ENCODE peak calls at places on chromosome 14, in seven cellular contexts. One of them, this sample, is unnamed.

GRCh38 chr14:22903742-22904087 is 15.2 kb downstream of the RBM23 start:
- DNase-seq in endothelial cell of umbilical vein: no peak
- DNase-seq in brain microvascular endothelial cell: no peak
- DNase-seq in transverse colon: no peak
- DNase-seq in mesothelial cell of epicardium: no peak
- DNase-seq in heart right ventricle: no peak
- DNase-seq in lower lobe of right lung: no peak
- DNase-seq in this sample: no peak

GRCh38 chr14:96858643-96859042 is 61.5 kb downstream of the VRK1 start:
- DNase-seq in transverse colon: no peak
- DNase-seq in brain microvascular endothelial cell: no peak
- DNase-seq in heart right ventricle: no peak
- DNase-seq in endothelial cell of umbilical vein: no peak
- DNase-seq in mesothelial cell of epicardium: no peak
- DNase-seq in lower lobe of right lung: no peak
- DNase-seq in this sample: no peak

GRCh38 chr14:57212919-57213318 is 55.8 kb downstream of the EXOC5 start:
- DNase-seq in heart right ventricle: no peak
- DNase-seq in brain microvascular endothelial cell: no peak
- DNase-seq in mesothelial cell of epicardium: no peak
- DNase-seq in endothelial cell of umbilical vein: no peak
- DNase-seq in lower lobe of right lung: no peak
- DNase-seq in transverse colon: no peak
- DNase-seq in this sample: no peak

GRCh38 chr14:50928002-50928635 is 16.2 kb downstream of the PYGL start:
- DNase-seq in heart right ventricle: no peak
- DNase-seq in mesothelial cell of epicardium: no peak
- DNase-seq in brain microvascular endothelial cell: no peak
- DNase-seq in transverse colon: no peak
- DNase-seq in endothelial cell of umbilical vein: no peak
- DNase-seq in lower lobe of right lung: no peak
- DNase-seq in this sample: no peak

GRCh38 chr14:65551019-65551643 is 138.6 kb downstream of the FUT8 start:
- DNase-seq in mesothelial cell of epicardium: no peak
- DNase-seq in brain microvascular endothelial cell: no peak
- DNase-seq in endothelial cell of umbilical vein: no peak
- DNase-seq in transverse colon: no peak
- DNase-seq in lower lobe of right lung: no peak
- DNase-seq in heart right ventricle: no peak
- DNase-seq in this sample: no peak

GRCh38 chr14:51224551-51224950 is 15.5 kb upstream of the TMX1 start:
- DNase-seq in mesothelial cell of epicardium: no peak
- DNase-seq in brain microvascular endothelial cell: no peak
- DNase-seq in heart right ventricle: no peak
- DNase-seq in transverse colon: no peak
- DNase-seq in endothelial cell of umbilical vein: no peak
- DNase-seq in lower lobe of right lung: no peak
- DNase-seq in this sample: no peak

GRCh38 chr14:80211143-80212024 is at the start of gene DIO2:
- DNase-seq in brain microvascular endothelial cell: no peak
- DNase-seq in lower lobe of right lung: no peak
- DNase-seq in endothelial cell of umbilical vein: peak
- DNase-seq in mesothelial cell of epicardium: no peak
- DNase-seq in transverse colon: no peak
- DNase-seq in heart right ventricle: peak
- DNase-seq in this sample: no peak

GRCh38 chr14:54565236-54566151 is 1.4 kb upstream of the SAMD4A start:
- DNase-seq in lower lobe of right lung: peak
- DNase-seq in mesothelial cell of epicardium: peak
- DNase-seq in endothelial cell of umbilical vein: peak
- DNase-seq in brain microvascular endothelial cell: peak
- DNase-seq in transverse colon: peak
- DNase-seq in heart right ventricle: peak
- DNase-seq in this sample: peak

GRCh38 chr14:102777711-102778615 is 714 bp downstream of the TRAF3 start:
- DNase-seq in brain microvascular endothelial cell: peak
- DNase-seq in lower lobe of right lung: peak
- DNase-seq in heart right ventricle: peak
- DNase-seq in transverse colon: peak
- DNase-seq in mesothelial cell of epicardium: peak
- DNase-seq in endothelial cell of umbilical vein: no peak
- DNase-seq in this sample: peak

GRCh38 chr14:82621881-82622450 is 1088.3 kb upstream of the SEL1L start:
- DNase-seq in transverse colon: no peak
- DNase-seq in endothelial cell of umbilical vein: no peak
- DNase-seq in mesothelial cell of epicardium: no peak
- DNase-seq in heart right ventricle: no peak
- DNase-seq in brain microvascular endothelial cell: no peak
- DNase-seq in lower lobe of right lung: no peak
- DNase-seq in this sample: no peak

GRCh38 chr14:77181603-77182437 is at the start of gene TMEM63C:
- DNase-seq in heart right ventricle: no peak
- DNase-seq in transverse colon: peak
- DNase-seq in lower lobe of right lung: no peak
- DNase-seq in brain microvascular endothelial cell: no peak
- DNase-seq in mesothelial cell of epicardium: peak
- DNase-seq in endothelial cell of umbilical vein: no peak
- DNase-seq in this sample: peak
- TF ChIP-seq CTCF in heart right ventricle: no peak
- TF ChIP-seq CTCF in transverse colon: no peak
- TF ChIP-seq CTCF in lower lobe of right lung: no peak
- TF ChIP-seq CTCF in brain microvascular endothelial cell: no peak
- TF ChIP-seq CTCF in mesothelial cell of epicardium: no peak
- TF ChIP-seq CTCF in endothelial cell of umbilical vein: no peak
- TF ChIP-seq CTCF in this sample: no peak

DNA sequence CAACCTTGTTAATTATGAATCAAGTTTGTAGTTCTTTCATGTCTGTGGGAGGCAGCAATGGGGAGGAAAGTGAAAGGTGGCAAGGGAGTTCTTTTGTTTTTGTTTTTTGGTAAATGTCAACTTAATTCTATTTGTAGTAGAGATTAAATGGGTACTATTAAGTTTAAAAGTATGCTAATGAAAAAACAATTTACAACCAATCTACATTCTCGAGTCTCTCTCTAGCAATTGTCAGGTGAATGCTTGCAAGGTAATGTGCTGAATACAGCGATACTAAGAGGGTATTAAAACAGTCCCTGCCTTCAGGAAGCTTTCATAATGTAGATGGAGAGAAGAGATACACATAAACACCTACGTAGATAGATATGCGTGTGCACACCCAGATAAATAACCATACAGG is 1.6 kb upstream of the DACT1 start:
- DNase-seq in lower lobe of right lung: no peak
- DNase-seq in mesothelial cell of epicardium: no peak
- DNase-seq in heart right ventricle: no peak
- DNase-seq in endothelial cell of umbilical vein: no peak
- DNase-seq in transverse colon: no peak
- DNase-seq in brain microvascular endothelial cell: no peak
- DNase-seq in this sample: no peak
- TF ChIP-seq CTCF in lower lobe of right lung: no peak
- TF ChIP-seq CTCF in mesothelial cell of epicardium: no peak
- TF ChIP-seq CTCF in heart right ventricle: no peak
- TF ChIP-seq CTCF in endothelial cell of umbilical vein: no peak
- TF ChIP-seq CTCF in transverse colon: no peak
- TF ChIP-seq CTCF in brain microvascular endothelial cell: no peak
- TF ChIP-seq CTCF in this sample: no peak

DNA sequence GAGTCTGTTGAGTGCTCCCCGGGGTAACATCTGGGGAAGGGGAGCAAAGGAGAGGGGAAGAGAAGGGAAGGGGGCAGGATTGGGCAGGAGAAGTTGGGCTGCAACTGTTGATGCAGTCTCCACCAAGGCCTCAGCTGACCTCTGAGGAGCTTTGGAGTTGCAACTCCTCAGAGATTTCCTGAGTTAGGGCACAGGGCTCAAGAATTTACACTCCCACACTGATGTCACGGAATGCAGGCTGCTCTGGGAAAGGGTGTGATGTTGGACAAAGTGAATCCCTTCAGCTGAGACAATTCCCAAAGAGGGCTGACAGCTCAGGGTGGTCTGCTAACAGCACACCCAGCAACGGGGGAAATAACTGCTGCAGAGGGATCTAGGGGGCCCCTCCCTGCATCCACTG is 295.6 kb downstream of the PCNX1 start:
- DNase-seq in brain microvascular endothelial cell: no peak
- DNase-seq in heart right ventricle: no peak
- DNase-seq in mesothelial cell of epicardium: no peak
- DNase-seq in lower lobe of right lung: no peak
- DNase-seq in transverse colon: no peak
- DNase-seq in endothelial cell of umbilical vein: no peak
- DNase-seq in this sample: no peak
- TF ChIP-seq CTCF in brain microvascular endothelial cell: no peak
- TF ChIP-seq CTCF in heart right ventricle: no peak
- TF ChIP-seq CTCF in mesothelial cell of epicardium: no peak
- TF ChIP-seq CTCF in lower lobe of right lung: no peak
- TF ChIP-seq CTCF in transverse colon: no peak
- TF ChIP-seq CTCF in endothelial cell of umbilical vein: no peak
- TF ChIP-seq CTCF in this sample: no peak

GRCh38 chr14:72822946-72823611 is 70.8 kb downstream of the DPF3 start:
- DNase-seq in mesothelial cell of epicardium: no peak
- DNase-seq in transverse colon: no peak
- DNase-seq in heart right ventricle: peak
- DNase-seq in brain microvascular endothelial cell: no peak
- DNase-seq in lower lobe of right lung: no peak
- DNase-seq in endothelial cell of umbilical vein: no peak
- DNase-seq in this sample: no peak
- TF ChIP-seq CTCF in mesothelial cell of epicardium: no peak
- TF ChIP-seq CTCF in transverse colon: no peak
- TF ChIP-seq CTCF in heart right ventricle: no peak
- TF ChIP-seq CTCF in brain microvascular endothelial cell: no peak
- TF ChIP-seq CTCF in lower lobe of right lung: no peak
- TF ChIP-seq CTCF in endothelial cell of umbilical vein: no peak
- TF ChIP-seq CTCF in this sample: no peak

DNA sequence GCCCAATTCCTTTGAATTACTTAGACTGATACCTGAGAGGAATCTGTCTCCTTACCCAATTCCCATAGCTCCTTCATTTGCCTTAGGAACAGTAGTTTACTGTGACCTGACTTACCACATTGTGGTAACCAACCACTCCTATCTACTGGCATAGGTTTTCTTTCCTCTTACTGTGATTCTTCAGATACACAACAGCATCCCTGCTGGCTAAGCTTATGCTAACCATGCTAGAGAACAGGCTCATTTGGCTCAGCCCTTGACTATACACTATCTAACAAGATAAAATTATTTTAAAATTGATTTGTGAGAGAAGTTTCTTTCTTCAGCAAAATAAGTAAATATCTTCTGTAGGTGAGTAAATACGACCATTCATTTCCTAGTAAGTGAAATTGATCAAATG is 320.4 kb upstream of the DDHD1 start:
- DNase-seq in endothelial cell of umbilical vein: no peak
- DNase-seq in lower lobe of right lung: no peak
- DNase-seq in transverse colon: no peak
- DNase-seq in mesothelial cell of epicardium: no peak
- DNase-seq in heart right ventricle: no peak
- DNase-seq in brain microvascular endothelial cell: no peak
- DNase-seq in this sample: no peak
- TF ChIP-seq CTCF in endothelial cell of umbilical vein: no peak
- TF ChIP-seq CTCF in lower lobe of right lung: no peak
- TF ChIP-seq CTCF in transverse colon: no peak
- TF ChIP-seq CTCF in mesothelial cell of epicardium: no peak
- TF ChIP-seq CTCF in heart right ventricle: no peak
- TF ChIP-seq CTCF in brain microvascular endothelial cell: no peak
- TF ChIP-seq CTCF in this sample: no peak

DNA sequence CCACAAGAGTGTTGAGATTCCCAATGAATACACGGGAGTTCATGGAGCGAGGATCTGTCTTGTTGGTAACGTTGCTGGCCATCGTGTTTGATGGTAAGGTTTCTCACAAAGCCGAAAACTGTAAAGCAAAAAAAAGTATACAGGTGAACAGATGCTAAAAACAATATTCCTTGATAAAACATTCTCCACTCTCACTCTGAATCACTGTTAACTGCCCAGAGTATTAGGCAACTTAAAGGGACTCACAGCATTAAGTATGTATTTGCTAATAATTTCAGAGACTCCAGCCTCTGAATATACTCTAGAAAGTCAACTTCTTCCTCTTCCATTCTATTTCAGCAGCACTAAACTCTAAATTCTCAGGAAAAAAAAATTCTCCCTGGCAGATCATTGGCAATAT is 35.1 kb downstream of the HNRNPC start:
- DNase-seq in transverse colon: no peak
- DNase-seq in endothelial cell of umbilical vein: no peak
- DNase-seq in heart right ventricle: no peak
- DNase-seq in mesothelial cell of epicardium: no peak
- DNase-seq in lower lobe of right lung: no peak
- DNase-seq in brain microvascular endothelial cell: no peak
- DNase-seq in this sample: no peak
- TF ChIP-seq CTCF in transverse colon: no peak
- TF ChIP-seq CTCF in endothelial cell of umbilical vein: no peak
- TF ChIP-seq CTCF in heart right ventricle: no peak
- TF ChIP-seq CTCF in mesothelial cell of epicardium: no peak
- TF ChIP-seq CTCF in lower lobe of right lung: no peak
- TF ChIP-seq CTCF in brain microvascular endothelial cell: no peak
- TF ChIP-seq CTCF in this sample: no peak

GRCh38 chr14:25833341-25834121 is 764.3 kb downstream of the NOVA1 start:
- DNase-seq in transverse colon: peak
- DNase-seq in lower lobe of right lung: no peak
- DNase-seq in endothelial cell of umbilical vein: peak
- DNase-seq in mesothelial cell of epicardium: peak
- DNase-seq in heart right ventricle: no peak
- DNase-seq in brain microvascular endothelial cell: peak
- DNase-seq in this sample: no peak
- TF ChIP-seq CTCF in transverse colon: peak
- TF ChIP-seq CTCF in lower lobe of right lung: no peak
- TF ChIP-seq CTCF in endothelial cell of umbilical vein: peak
- TF ChIP-seq CTCF in mesothelial cell of epicardium: peak
- TF ChIP-seq CTCF in heart right ventricle: peak
- TF ChIP-seq CTCF in brain microvascular endothelial cell: peak
- TF ChIP-seq CTCF in this sample: no peak

DNA sequence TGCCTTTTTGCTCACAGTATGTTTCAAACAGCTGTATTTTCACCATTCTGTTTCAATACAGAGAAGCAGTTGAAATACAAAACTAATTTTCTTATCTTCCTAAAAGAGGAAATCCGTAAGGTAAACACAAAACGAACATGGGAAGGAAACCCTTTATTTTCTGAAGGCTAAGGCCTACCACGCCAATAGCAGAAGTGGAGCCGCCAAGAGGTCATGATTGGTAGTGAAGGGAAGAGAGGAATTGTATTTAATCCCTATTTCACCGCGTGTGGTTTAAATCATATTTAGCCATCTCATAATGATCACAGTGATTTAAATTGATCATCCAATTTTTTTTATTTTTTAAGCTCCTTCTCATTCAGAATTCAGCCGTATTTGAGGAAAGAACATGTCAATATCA is 398.2 kb downstream of the PRKD1 start:
- DNase-seq in brain microvascular endothelial cell: no peak
- DNase-seq in mesothelial cell of epicardium: no peak
- DNase-seq in endothelial cell of umbilical vein: peak
- DNase-seq in heart right ventricle: no peak
- DNase-seq in transverse colon: no peak
- DNase-seq in lower lobe of right lung: no peak
- DNase-seq in this sample: no peak
- TF ChIP-seq CTCF in brain microvascular endothelial cell: peak
- TF ChIP-seq CTCF in mesothelial cell of epicardium: peak
- TF ChIP-seq CTCF in endothelial cell of umbilical vein: peak
- TF ChIP-seq CTCF in heart right ventricle: no peak
- TF ChIP-seq CTCF in transverse colon: no peak
- TF ChIP-seq CTCF in lower lobe of right lung: peak
- TF ChIP-seq CTCF in this sample: no peak